ENCODE peak calls at places on chromosomes 1 and 21, in ten cellular contexts. One of them, this sample, is unnamed.
A peak's percentile ranks its signal among the peaks of the same experiment; 100 is the strongest.

GRCh38 chr1:181148636-181149035 is 60.1 kb downstream of the IER5 start:
- DNase-seq in activated gamma-delta T cell treated with Interleukin-2 at 50 U/mL for 16 hours: no peak
- DNase-seq in BJ: no peak
- DNase-seq in activated naive CD4-positive, alpha-beta T cell treated with anti-CD3 and anti-CD28 coated beads for 36 hours: no peak
- DNase-seq in amniotic stem cell: no peak
- DNase-seq in GM10248: no peak
- DNase-seq in foreskin fibroblast: no peak
- DNase-seq in activated T-cell treated with anti-CD3 and anti-CD28 coated beads, Interleukin-2, amount 50 U/mL, for 72 hours: no peak
- DNase-seq in HFF-Myc: no peak
- DNase-seq in GOT3: no peak
- DNase-seq in this sample: no peak

GRCh38 chr1:114468047-114468446 is 43.0 kb downstream of the TRIM33 start:
- DNase-seq in activated gamma-delta T cell treated with Interleukin-2 at 50 U/mL for 16 hours: no peak
- DNase-seq in BJ: no peak
- DNase-seq in activated naive CD4-positive, alpha-beta T cell treated with anti-CD3 and anti-CD28 coated beads for 36 hours: peak; percentile 30
- DNase-seq in amniotic stem cell: no peak
- DNase-seq in GM10248: no peak
- DNase-seq in foreskin fibroblast: no peak
- DNase-seq in activated T-cell treated with anti-CD3 and anti-CD28 coated beads, Interleukin-2, amount 50 U/mL, for 72 hours: peak; percentile 2
- DNase-seq in HFF-Myc: no peak
- DNase-seq in GOT3: no peak
- DNase-seq in this sample: no peak

GRCh38 chr21:36338975-36339374 is 19.0 kb downstream of the MORC3 start:
- DNase-seq in activated gamma-delta T cell treated with Interleukin-2 at 50 U/mL for 16 hours: no peak
- DNase-seq in BJ: no peak
- DNase-seq in activated naive CD4-positive, alpha-beta T cell treated with anti-CD3 and anti-CD28 coated beads for 36 hours: no peak
- DNase-seq in amniotic stem cell: no peak
- DNase-seq in GM10248: no peak
- DNase-seq in foreskin fibroblast: no peak
- DNase-seq in activated T-cell treated with anti-CD3 and anti-CD28 coated beads, Interleukin-2, amount 50 U/mL, for 72 hours: no peak
- DNase-seq in HFF-Myc: no peak
- DNase-seq in GOT3: no peak
- DNase-seq in this sample: no peak

GRCh38 chr1:201708085-201708512 is 120.9 kb upstream of the IPO9 start:
- DNase-seq in activated gamma-delta T cell treated with Interleukin-2 at 50 U/mL for 16 hours: no peak
- DNase-seq in BJ: peak; percentile 54
- DNase-seq in activated naive CD4-positive, alpha-beta T cell treated with anti-CD3 and anti-CD28 coated beads for 36 hours: no peak
- DNase-seq in amniotic stem cell: no peak
- DNase-seq in GM10248: no peak
- DNase-seq in foreskin fibroblast: peak; percentile 60
- DNase-seq in activated T-cell treated with anti-CD3 and anti-CD28 coated beads, Interleukin-2, amount 50 U/mL, for 72 hours: no peak
- DNase-seq in HFF-Myc: no peak
- DNase-seq in GOT3: no peak
- DNase-seq in this sample: peak; percentile 49

GRCh38 chr1:94560333-94560732 is 18.8 kb upstream of the F3 start:
- DNase-seq in activated gamma-delta T cell treated with Interleukin-2 at 50 U/mL for 16 hours: no peak
- DNase-seq in BJ: no peak
- DNase-seq in activated naive CD4-positive, alpha-beta T cell treated with anti-CD3 and anti-CD28 coated beads for 36 hours: no peak
- DNase-seq in amniotic stem cell: no peak
- DNase-seq in GM10248: no peak
- DNase-seq in foreskin fibroblast: no peak
- DNase-seq in activated T-cell treated with anti-CD3 and anti-CD28 coated beads, Interleukin-2, amount 50 U/mL, for 72 hours: no peak
- DNase-seq in HFF-Myc: no peak
- DNase-seq in GOT3: no peak
- DNase-seq in this sample: peak; percentile 45

GRCh38 chr1:55353709-55354620 is 138.8 kb upstream of the USP24 start:
- DNase-seq in activated gamma-delta T cell treated with Interleukin-2 at 50 U/mL for 16 hours: no peak
- DNase-seq in BJ: no peak
- DNase-seq in activated naive CD4-positive, alpha-beta T cell treated with anti-CD3 and anti-CD28 coated beads for 36 hours: no peak
- DNase-seq in amniotic stem cell: no peak
- DNase-seq in GM10248: no peak
- DNase-seq in foreskin fibroblast: peak; percentile 36
- DNase-seq in activated T-cell treated with anti-CD3 and anti-CD28 coated beads, Interleukin-2, amount 50 U/mL, for 72 hours: no peak
- DNase-seq in HFF-Myc: no peak
- DNase-seq in GOT3: no peak
- DNase-seq in this sample: no peak

GRCh38 chr1:84524590-84524989 is 18.2 kb upstream of the GNG5 start:
- DNase-seq in activated gamma-delta T cell treated with Interleukin-2 at 50 U/mL for 16 hours: no peak
- DNase-seq in BJ: no peak
- DNase-seq in activated naive CD4-positive, alpha-beta T cell treated with anti-CD3 and anti-CD28 coated beads for 36 hours: no peak
- DNase-seq in amniotic stem cell: no peak
- DNase-seq in GM10248: no peak
- DNase-seq in foreskin fibroblast: no peak
- DNase-seq in activated T-cell treated with anti-CD3 and anti-CD28 coated beads, Interleukin-2, amount 50 U/mL, for 72 hours: no peak
- DNase-seq in HFF-Myc: no peak
- DNase-seq in GOT3: no peak
- DNase-seq in this sample: no peak

GRCh38 chr1:65910432-65910831 is 117.7 kb downstream of the PDE4B start:
- DNase-seq in activated gamma-delta T cell treated with Interleukin-2 at 50 U/mL for 16 hours: no peak
- DNase-seq in BJ: no peak
- DNase-seq in activated naive CD4-positive, alpha-beta T cell treated with anti-CD3 and anti-CD28 coated beads for 36 hours: no peak
- DNase-seq in amniotic stem cell: no peak
- DNase-seq in GM10248: no peak
- DNase-seq in foreskin fibroblast: no peak
- DNase-seq in activated T-cell treated with anti-CD3 and anti-CD28 coated beads, Interleukin-2, amount 50 U/mL, for 72 hours: no peak
- DNase-seq in HFF-Myc: no peak
- DNase-seq in GOT3: no peak
- DNase-seq in this sample: no peak

GRCh38 chr1:20342294-20343148 is 51.8 kb downstream of the VWA5B1 start:
- DNase-seq in activated gamma-delta T cell treated with Interleukin-2 at 50 U/mL for 16 hours: no peak
- DNase-seq in BJ: no peak
- DNase-seq in activated naive CD4-positive, alpha-beta T cell treated with anti-CD3 and anti-CD28 coated beads for 36 hours: no peak
- DNase-seq in amniotic stem cell: no peak
- DNase-seq in GM10248: no peak
- DNase-seq in foreskin fibroblast: no peak
- DNase-seq in activated T-cell treated with anti-CD3 and anti-CD28 coated beads, Interleukin-2, amount 50 U/mL, for 72 hours: no peak
- DNase-seq in HFF-Myc: no peak
- DNase-seq in GOT3: no peak
- DNase-seq in this sample: no peak

GRCh38 chr1:228194921-228195812 is 12.7 kb upstream of the OBSCN start:
- DNase-seq in activated gamma-delta T cell treated with Interleukin-2 at 50 U/mL for 16 hours: no peak
- DNase-seq in BJ: no peak
- DNase-seq in activated naive CD4-positive, alpha-beta T cell treated with anti-CD3 and anti-CD28 coated beads for 36 hours: no peak
- DNase-seq in amniotic stem cell: no peak
- DNase-seq in GM10248: no peak
- DNase-seq in foreskin fibroblast: no peak
- DNase-seq in activated T-cell treated with anti-CD3 and anti-CD28 coated beads, Interleukin-2, amount 50 U/mL, for 72 hours: no peak
- DNase-seq in HFF-Myc: no peak
- DNase-seq in GOT3: no peak
- DNase-seq in this sample: no peak

GRCh38 chr1:18116777-18117176 is 9.2 kb downstream of the IGSF21 start:
- DNase-seq in activated gamma-delta T cell treated with Interleukin-2 at 50 U/mL for 16 hours: no peak
- DNase-seq in BJ: no peak
- DNase-seq in activated naive CD4-positive, alpha-beta T cell treated with anti-CD3 and anti-CD28 coated beads for 36 hours: no peak
- DNase-seq in amniotic stem cell: no peak
- DNase-seq in GM10248: no peak
- DNase-seq in foreskin fibroblast: no peak
- DNase-seq in activated T-cell treated with anti-CD3 and anti-CD28 coated beads, Interleukin-2, amount 50 U/mL, for 72 hours: no peak
- DNase-seq in HFF-Myc: no peak
- DNase-seq in GOT3: no peak
- DNase-seq in this sample: no peak

GRCh38 chr1:20499105-20499504 is 8.8 kb downstream of the MUL1 start:
- DNase-seq in activated gamma-delta T cell treated with Interleukin-2 at 50 U/mL for 16 hours: no peak
- DNase-seq in BJ: no peak
- DNase-seq in activated naive CD4-positive, alpha-beta T cell treated with anti-CD3 and anti-CD28 coated beads for 36 hours: no peak
- DNase-seq in amniotic stem cell: no peak
- DNase-seq in GM10248: no peak
- DNase-seq in foreskin fibroblast: no peak
- DNase-seq in activated T-cell treated with anti-CD3 and anti-CD28 coated beads, Interleukin-2, amount 50 U/mL, for 72 hours: no peak
- DNase-seq in HFF-Myc: no peak
- DNase-seq in GOT3: no peak
- DNase-seq in this sample: no peak

GRCh38 chr1:114035304-114035700 is 56.0 kb downstream of the OLFML3 start:
- DNase-seq in activated gamma-delta T cell treated with Interleukin-2 at 50 U/mL for 16 hours: no peak
- DNase-seq in BJ: no peak
- DNase-seq in activated naive CD4-positive, alpha-beta T cell treated with anti-CD3 and anti-CD28 coated beads for 36 hours: no peak
- DNase-seq in amniotic stem cell: no peak
- DNase-seq in GM10248: no peak
- DNase-seq in foreskin fibroblast: no peak
- DNase-seq in activated T-cell treated with anti-CD3 and anti-CD28 coated beads, Interleukin-2, amount 50 U/mL, for 72 hours: no peak
- DNase-seq in HFF-Myc: no peak
- DNase-seq in GOT3: no peak
- DNase-seq in this sample: no peak

GRCh38 chr1:30095451-30096025 is 627.8 kb downstream of the MATN1 start:
- DNase-seq in activated gamma-delta T cell treated with Interleukin-2 at 50 U/mL for 16 hours: no peak
- DNase-seq in BJ: no peak
- DNase-seq in activated naive CD4-positive, alpha-beta T cell treated with anti-CD3 and anti-CD28 coated beads for 36 hours: no peak
- DNase-seq in amniotic stem cell: no peak
- DNase-seq in GM10248: no peak
- DNase-seq in foreskin fibroblast: no peak
- DNase-seq in activated T-cell treated with anti-CD3 and anti-CD28 coated beads, Interleukin-2, amount 50 U/mL, for 72 hours: no peak
- DNase-seq in HFF-Myc: no peak
- DNase-seq in GOT3: no peak
- DNase-seq in this sample: no peak

GRCh38 chr1:3069491-3070303 is 694 bp downstream of the PRDM16 start:
- DNase-seq in activated gamma-delta T cell treated with Interleukin-2 at 50 U/mL for 16 hours: no peak
- DNase-seq in BJ: no peak
- DNase-seq in activated naive CD4-positive, alpha-beta T cell treated with anti-CD3 and anti-CD28 coated beads for 36 hours: peak; percentile 22
- DNase-seq in amniotic stem cell: peak; percentile 43
- DNase-seq in GM10248: no peak
- DNase-seq in foreskin fibroblast: peak; percentile 33
- DNase-seq in activated T-cell treated with anti-CD3 and anti-CD28 coated beads, Interleukin-2, amount 50 U/mL, for 72 hours: peak; percentile 18
- DNase-seq in HFF-Myc: no peak
- DNase-seq in GOT3: no peak
- DNase-seq in this sample: no peak

GRCh38 chr1:204961765-204962419 is 81.1 kb upstream of the CNTN2 start:
- DNase-seq in activated gamma-delta T cell treated with Interleukin-2 at 50 U/mL for 16 hours: no peak
- DNase-seq in BJ: no peak
- DNase-seq in activated naive CD4-positive, alpha-beta T cell treated with anti-CD3 and anti-CD28 coated beads for 36 hours: no peak
- DNase-seq in amniotic stem cell: no peak
- DNase-seq in GM10248: no peak
- DNase-seq in foreskin fibroblast: no peak
- DNase-seq in activated T-cell treated with anti-CD3 and anti-CD28 coated beads, Interleukin-2, amount 50 U/mL, for 72 hours: no peak
- DNase-seq in HFF-Myc: no peak
- DNase-seq in GOT3: no peak
- DNase-seq in this sample: no peak

GRCh38 chr1:32864375-32865019 is 6.2 kb downstream of the FNDC5 start:
- DNase-seq in activated gamma-delta T cell treated with Interleukin-2 at 50 U/mL for 16 hours: no peak
- DNase-seq in BJ: no peak
- DNase-seq in activated naive CD4-positive, alpha-beta T cell treated with anti-CD3 and anti-CD28 coated beads for 36 hours: no peak
- DNase-seq in amniotic stem cell: no peak
- DNase-seq in GM10248: no peak
- DNase-seq in foreskin fibroblast: no peak
- DNase-seq in activated T-cell treated with anti-CD3 and anti-CD28 coated beads, Interleukin-2, amount 50 U/mL, for 72 hours: no peak
- DNase-seq in HFF-Myc: no peak
- DNase-seq in GOT3: no peak
- DNase-seq in this sample: no peak

GRCh38 chr1:235835226-235835625 is 31.5 kb downstream of the LYST start:
- DNase-seq in activated gamma-delta T cell treated with Interleukin-2 at 50 U/mL for 16 hours: no peak
- DNase-seq in BJ: no peak
- DNase-seq in activated naive CD4-positive, alpha-beta T cell treated with anti-CD3 and anti-CD28 coated beads for 36 hours: no peak
- DNase-seq in amniotic stem cell: no peak
- DNase-seq in GM10248: no peak
- DNase-seq in foreskin fibroblast: peak; percentile 30
- DNase-seq in activated T-cell treated with anti-CD3 and anti-CD28 coated beads, Interleukin-2, amount 50 U/mL, for 72 hours: no peak
- DNase-seq in HFF-Myc: no peak
- DNase-seq in GOT3: no peak
- DNase-seq in this sample: no peak

GRCh38 chr1:25657121-25657521 is 40.5 kb downstream of the MAN1C1 start:
- DNase-seq in activated gamma-delta T cell treated with Interleukin-2 at 50 U/mL for 16 hours: no peak
- DNase-seq in BJ: no peak
- DNase-seq in activated naive CD4-positive, alpha-beta T cell treated with anti-CD3 and anti-CD28 coated beads for 36 hours: peak; percentile 47
- DNase-seq in amniotic stem cell: no peak
- DNase-seq in GM10248: no peak
- DNase-seq in foreskin fibroblast: no peak
- DNase-seq in activated T-cell treated with anti-CD3 and anti-CD28 coated beads, Interleukin-2, amount 50 U/mL, for 72 hours: no peak
- DNase-seq in HFF-Myc: no peak
- DNase-seq in GOT3: no peak
- DNase-seq in this sample: no peak

GRCh38 chr21:28754127-28754611 is 238.5 kb downstream of the LTN1 start:
- DNase-seq in activated gamma-delta T cell treated with Interleukin-2 at 50 U/mL for 16 hours: no peak
- DNase-seq in BJ: peak; percentile 91
- DNase-seq in activated naive CD4-positive, alpha-beta T cell treated with anti-CD3 and anti-CD28 coated beads for 36 hours: no peak
- DNase-seq in amniotic stem cell: peak; percentile 43
- DNase-seq in GM10248: no peak
- DNase-seq in foreskin fibroblast: peak; percentile 76
- DNase-seq in activated T-cell treated with anti-CD3 and anti-CD28 coated beads, Interleukin-2, amount 50 U/mL, for 72 hours: no peak
- DNase-seq in HFF-Myc: peak; percentile 87
- DNase-seq in GOT3: no peak
- DNase-seq in this sample: peak; percentile 90

GRCh38 chr1:40768146-40768990 is 15.2 kb upstream of the KCNQ4 start:
- DNase-seq in activated gamma-delta T cell treated with Interleukin-2 at 50 U/mL for 16 hours: no peak
- DNase-seq in BJ: no peak
- DNase-seq in activated naive CD4-positive, alpha-beta T cell treated with anti-CD3 and anti-CD28 coated beads for 36 hours: no peak
- DNase-seq in amniotic stem cell: no peak
- DNase-seq in GM10248: no peak
- DNase-seq in foreskin fibroblast: no peak
- DNase-seq in activated T-cell treated with anti-CD3 and anti-CD28 coated beads, Interleukin-2, amount 50 U/mL, for 72 hours: no peak
- DNase-seq in HFF-Myc: no peak
- DNase-seq in GOT3: no peak
- DNase-seq in this sample: no peak